ENCODE peak calls at places on chromosome X, in nine cellular contexts. Y, U, D, G, V, Q, W, S and O are unnamed samples.

GRCh38 chrX:124212622-124213021 is 119.8 kb upstream of the TEX13D start:
- DNase-seq in Y (no peak), U (no peak), D (no peak), G (no peak), V (no peak), Q (peak; percentile 11), W (no peak), S (no peak), O (no peak)

GRCh38 chrX:151970661-151971060 is 3.8 kb downstream of the GABRE start:
- DNase-seq in Y (no peak), U (peak; percentile 91), D (no peak), G (no peak), V (peak; percentile 50), Q (no peak), W (peak; percentile 92), S (peak; percentile 35), O (no peak)

GRCh38 chrX:33132569-33132968 is 78.8 kb downstream of the DMD start:
- DNase-seq in Y (no peak), U (no peak), D (no peak), G (no peak), V (no peak), Q (no peak), W (no peak), S (no peak), O (no peak)

GRCh38 chrX:140918398-140919043 is 83.9 kb upstream of the SPANXB1 start:
- DNase-seq in Y (peak; percentile 17), U (peak; percentile 50), D (peak; percentile 86), G (peak; percentile 11), V (peak; percentile 79), Q (peak; percentile 71), W (peak; percentile 73), S (no peak), O (peak; percentile 4)

GRCh38 chrX:129653985-129654651 is 638 bp downstream of the APLN start:
- DNase-seq in Y (peak; percentile 44), U (no peak), D (peak; percentile 19), G (no peak), V (peak; percentile 32), Q (no peak), W (peak; percentile 18), S (peak; percentile 45), O (no peak)

GRCh38 chrX:1893758-1894294 is 279.0 kb downstream of the ASMT start:
- DNase-seq in Y (no peak), U (peak; percentile 31), D (no peak), G (no peak), V (no peak), Q (no peak), W (no peak), S (no peak), O (no peak)

GRCh38 chrX:19602866-19603620 is 87.7 kb upstream of the MAP3K15 start:
- DNase-seq in Y (no peak), U (peak; percentile 85), D (no peak), G (no peak), V (peak; percentile 79), Q (no peak), W (peak; percentile 88), S (no peak), O (no peak)

GRCh38 chrX:17738002-17738713 is 865 bp downstream of the SCML1 start:
- DNase-seq in Y (peak; percentile 15), U (peak; percentile 66), D (peak; percentile 46), G (peak; percentile 41), V (peak; percentile 30), Q (no peak), W (peak; percentile 49), S (peak; percentile 43), O (no peak)

GRCh38 chrX:155857561-155857960 is 23.6 kb upstream of the VAMP7 start:
- DNase-seq in Y (no peak), U (peak; percentile 24), D (peak; percentile 29), G (no peak), V (peak; percentile 5), Q (peak; percentile 4), W (peak; percentile 18), S (no peak), O (no peak)

GRCh38 chrX:12497832-12498591 is 293.2 kb upstream of the PRPS2 start:
- DNase-seq in Y (peak; percentile 23), U (no peak), D (peak; percentile 49), G (no peak), V (no peak), Q (peak; percentile 59), W (no peak), S (no peak), O (peak; percentile 35)

GRCh38 chrX:11664211-11664888 is 1.4 kb downstream of the ARHGAP6 start:
- DNase-seq in Y (peak; percentile 49), U (no peak), D (peak; percentile 16), G (no peak), V (peak; percentile 29), Q (no peak), W (peak; percentile 19), S (peak; percentile 37), O (no peak)

GRCh38 chrX:19682712-19683331 is 167.5 kb upstream of the MAP3K15 start:
- DNase-seq in Y (peak; percentile 28), U (peak; percentile 88), D (peak; percentile 53), G (peak; percentile 56), V (peak; percentile 51), Q (no peak), W (peak; percentile 94), S (peak; percentile 53), O (no peak)

GRCh38 chrX:36908801-36909403 is 99.3 kb upstream of the FAM47C start:
- DNase-seq in Y (peak; percentile 2), U (peak; percentile 36), D (peak; percentile 28), G (no peak), V (peak; percentile 51), Q (peak; percentile 38), W (peak; percentile 43), S (no peak), O (no peak)

GRCh38 chrX:40550069-40550468 is 30.7 kb upstream of the ATP6AP2 start:
- DNase-seq in Y (no peak), U (peak; percentile 10), D (no peak), G (no peak), V (peak; percentile 40), Q (no peak), W (no peak), S (no peak), O (no peak)

GRCh38 chrX:46447384-46447783 is 97.8 kb downstream of the ZNF674 start:
- DNase-seq in Y (no peak), U (peak; percentile 21), D (no peak), G (no peak), V (peak; percentile 27), Q (no peak), W (peak; percentile 67), S (no peak), O (peak; percentile 1)

GRCh38 chrX:44874481-44875184 is 1.6 kb downstream of the KDM6A start:
- DNase-seq in Y (peak; percentile 42), U (peak; percentile 45), D (peak; percentile 39), G (peak; percentile 36), V (peak; percentile 53), Q (peak; percentile 37), W (peak; percentile 66), S (peak; percentile 42), O (peak; percentile 33)

GRCh38 chrX:129612396-129612795 is 42.4 kb downstream of the APLN start:
- DNase-seq in Y (no peak), U (peak; percentile 19), D (no peak), G (no peak), V (no peak), Q (no peak), W (no peak), S (no peak), O (no peak)

GRCh38 chrX:133375558-133376340 is 39.5 kb downstream of the GPC4 start:
- DNase-seq in Y (no peak), U (no peak), D (no peak), G (no peak), V (no peak), Q (no peak), W (no peak), S (peak; percentile 32), O (no peak)

GRCh38 chrX:156001667-156002021 is 4.1 kb downstream of the IL9R start:
- DNase-seq in Y (no peak), U (no peak), D (no peak), G (no peak), V (no peak), Q (no peak), W (no peak), S (no peak), O (no peak)

GRCh38 chrX:2401590-2402360 is 99.0 kb downstream of the DHRSX start:
- DNase-seq in Y (no peak), U (peak; percentile 6), D (no peak), G (no peak), V (peak; percentile 65), Q (no peak), W (peak; percentile 55), S (no peak), O (no peak)

GRCh38 chrX:17706676-17707075 is 30.6 kb upstream of the SCML1 start:
- DNase-seq in Y (no peak), U (peak; percentile 29), D (no peak), G (no peak), V (peak; percentile 80), Q (no peak), W (peak; percentile 84), S (no peak), O (no peak)

GRCh38 chrX:98607739-98608138 is 1724.0 kb downstream of the RPA4 start:
- DNase-seq in Y (no peak), U (peak; percentile 0), D (peak; percentile 36), G (no peak), V (no peak), Q (no peak), W (no peak), S (no peak), O (no peak)

GRCh38 chrX:120357186-120357585 is 4.7 kb upstream of the ATP1B4 start:
- DNase-seq in Y (no peak), U (no peak), D (no peak), G (no peak), V (no peak), Q (no peak), W (no peak), S (no peak), O (no peak)

GRCh38 chrX:19005909-19006308 is 22.0 kb upstream of the PHKA2 start:
- DNase-seq in Y (no peak), U (no peak), D (no peak), G (no peak), V (no peak), Q (peak; percentile 1), W (no peak), S (no peak), O (no peak)

GRCh38 chrX:69072486-69073006 is 92.7 kb downstream of the PJA1 start:
- DNase-seq in Y (no peak), U (no peak), D (no peak), G (no peak), V (no peak), Q (no peak), W (no peak), S (no peak), O (no peak)

GRCh38 chrX:149607699-149608098 is 12.6 kb upstream of the HSFX2 start:
- DNase-seq in Y (no peak), U (no peak), D (no peak), G (no peak), V (no peak), Q (no peak), W (no peak), S (no peak), O (no peak)

GRCh38 chrX:16394290-16394689 is 227.0 kb downstream of the MAGEB17 start:
- DNase-seq in Y (no peak), U (no peak), D (no peak), G (no peak), V (no peak), Q (no peak), W (no peak), S (no peak), O (no peak)

GRCh38 chrX:6279277-6279909 is 50.7 kb upstream of the NLGN4X start:
- DNase-seq in Y (no peak), U (no peak), D (peak; percentile 19), G (no peak), V (no peak), Q (no peak), W (no peak), S (no peak), O (no peak)

GRCh38 chrX:13028871-13029336 is 15.5 kb downstream of the FAM9C start:
- DNase-seq in Y (no peak), U (peak; percentile 51), D (peak; percentile 27), G (no peak), V (peak; percentile 67), Q (no peak), W (no peak), S (no peak), O (no peak)

GRCh38 chrX:103464071-103464773 is 55.1 kb downstream of the RAB40A start:
- DNase-seq in Y (peak; percentile 26), U (peak; percentile 29), D (peak; percentile 67), G (no peak), V (peak; percentile 23), Q (peak; percentile 31), W (peak; percentile 47), S (no peak), O (peak; percentile 21)